ENCODE peak calls at places on chromosome 20, in five cellular contexts. One of them, this sample, is unnamed.

GRCh38 chr20:44407402-44408184 is 52.1 kb downstream of the HNF4A start:
- DNase-seq in sigmoid colon: no peak
- DNase-seq in stimulated activated CD8-positive, alpha-beta memory T cell treated with anti-CD3 and anti-CD28 coated beads, Interleukin-4, amount 100 ng/mL, for 1 hour: no peak
- DNase-seq in Daoy: peak; percentile 89
- DNase-seq in GM03348: peak; percentile 53
- DNase-seq in this sample: no peak

GRCh38 chr20:3804254-3804751 is 8.2 kb downstream of the CDC25B start:
- DNase-seq in GM03348: no peak
- DNase-seq in sigmoid colon: no peak
- DNase-seq in stimulated activated CD8-positive, alpha-beta memory T cell treated with anti-CD3 and anti-CD28 coated beads, Interleukin-4, amount 100 ng/mL, for 1 hour: no peak
- DNase-seq in Daoy: no peak
- DNase-seq in this sample: peak; percentile 70

GRCh38 chr20:11497543-11497942 is 420.1 kb upstream of the BTBD3 start:
- DNase-seq in Daoy: no peak
- DNase-seq in stimulated activated CD8-positive, alpha-beta memory T cell treated with anti-CD3 and anti-CD28 coated beads, Interleukin-4, amount 100 ng/mL, for 1 hour: no peak
- DNase-seq in GM03348: no peak
- DNase-seq in sigmoid colon: no peak
- DNase-seq in this sample: no peak

GRCh38 chr20:48338717-48339116 is 489.1 kb downstream of the PREX1 start:
- DNase-seq in sigmoid colon: no peak
- DNase-seq in Daoy: no peak
- DNase-seq in stimulated activated CD8-positive, alpha-beta memory T cell treated with anti-CD3 and anti-CD28 coated beads, Interleukin-4, amount 100 ng/mL, for 1 hour: no peak
- DNase-seq in GM03348: peak; percentile 25
- DNase-seq in this sample: no peak

GRCh38 chr20:12598894-12599293 is 409.9 kb upstream of the SPTLC3 start:
- DNase-seq in Daoy: peak; percentile 6
- DNase-seq in GM03348: no peak
- DNase-seq in stimulated activated CD8-positive, alpha-beta memory T cell treated with anti-CD3 and anti-CD28 coated beads, Interleukin-4, amount 100 ng/mL, for 1 hour: no peak
- DNase-seq in sigmoid colon: no peak
- DNase-seq in this sample: no peak

GRCh38 chr20:2114990-2115681 is 13.5 kb downstream of the STK35 start:
- DNase-seq in Daoy: no peak
- DNase-seq in stimulated activated CD8-positive, alpha-beta memory T cell treated with anti-CD3 and anti-CD28 coated beads, Interleukin-4, amount 100 ng/mL, for 1 hour: no peak
- DNase-seq in GM03348: no peak
- DNase-seq in sigmoid colon: peak; percentile 90
- DNase-seq in this sample: no peak

GRCh38 chr20:16025084-16025483 is 548.2 kb downstream of the KIF16B start:
- DNase-seq in sigmoid colon: no peak
- DNase-seq in Daoy: no peak
- DNase-seq in GM03348: no peak
- DNase-seq in stimulated activated CD8-positive, alpha-beta memory T cell treated with anti-CD3 and anti-CD28 coated beads, Interleukin-4, amount 100 ng/mL, for 1 hour: no peak
- DNase-seq in this sample: no peak

GRCh38 chr20:12171927-12172581 is 254.4 kb downstream of the BTBD3 start:
- DNase-seq in sigmoid colon: peak; percentile 67
- DNase-seq in GM03348: peak; percentile 61
- DNase-seq in Daoy: peak; percentile 9
- DNase-seq in stimulated activated CD8-positive, alpha-beta memory T cell treated with anti-CD3 and anti-CD28 coated beads, Interleukin-4, amount 100 ng/mL, for 1 hour: no peak
- DNase-seq in this sample: no peak

GRCh38 chr20:45701873-45702272 is at the start of gene WFDC13:
- DNase-seq in sigmoid colon: no peak
- DNase-seq in Daoy: no peak
- DNase-seq in GM03348: no peak
- DNase-seq in stimulated activated CD8-positive, alpha-beta memory T cell treated with anti-CD3 and anti-CD28 coated beads, Interleukin-4, amount 100 ng/mL, for 1 hour: no peak
- DNase-seq in this sample: no peak

GRCh38 chr20:1503564-1504227 is 12.5 kb upstream of the SIRPB2 start:
- DNase-seq in Daoy: peak; percentile 87
- DNase-seq in sigmoid colon: no peak
- DNase-seq in GM03348: peak; percentile 88
- DNase-seq in stimulated activated CD8-positive, alpha-beta memory T cell treated with anti-CD3 and anti-CD28 coated beads, Interleukin-4, amount 100 ng/mL, for 1 hour: peak; percentile 37
- DNase-seq in this sample: peak; percentile 77

GRCh38 chr20:34983089-34983820 is 27.6 kb downstream of the MYH7B start:
- DNase-seq in sigmoid colon: no peak
- DNase-seq in GM03348: no peak
- DNase-seq in Daoy: no peak
- DNase-seq in stimulated activated CD8-positive, alpha-beta memory T cell treated with anti-CD3 and anti-CD28 coated beads, Interleukin-4, amount 100 ng/mL, for 1 hour: no peak
- DNase-seq in this sample: no peak

GRCh38 chr20:2299301-2299700 is 3.5 kb downstream of the TGM3 start:
- DNase-seq in GM03348: no peak
- DNase-seq in Daoy: no peak
- DNase-seq in stimulated activated CD8-positive, alpha-beta memory T cell treated with anti-CD3 and anti-CD28 coated beads, Interleukin-4, amount 100 ng/mL, for 1 hour: no peak
- DNase-seq in sigmoid colon: no peak
- DNase-seq in this sample: peak; percentile 65

GRCh38 chr20:50561379-50562078 is 51.3 kb downstream of the PTPN1 start:
- DNase-seq in GM03348: peak; percentile 90
- DNase-seq in sigmoid colon: peak; percentile 85
- DNase-seq in stimulated activated CD8-positive, alpha-beta memory T cell treated with anti-CD3 and anti-CD28 coated beads, Interleukin-4, amount 100 ng/mL, for 1 hour: no peak
- DNase-seq in Daoy: peak; percentile 88
- DNase-seq in this sample: no peak

GRCh38 chr20:46053416-46053815 is 24.4 kb downstream of the SLC12A5 start:
- DNase-seq in stimulated activated CD8-positive, alpha-beta memory T cell treated with anti-CD3 and anti-CD28 coated beads, Interleukin-4, amount 100 ng/mL, for 1 hour: no peak
- DNase-seq in GM03348: no peak
- DNase-seq in sigmoid colon: peak; percentile 36
- DNase-seq in Daoy: no peak
- DNase-seq in this sample: no peak

GRCh38 chr20:11686900-11687543 is 230.7 kb upstream of the BTBD3 start:
- DNase-seq in Daoy: peak; percentile 19
- DNase-seq in stimulated activated CD8-positive, alpha-beta memory T cell treated with anti-CD3 and anti-CD28 coated beads, Interleukin-4, amount 100 ng/mL, for 1 hour: no peak
- DNase-seq in GM03348: peak; percentile 36
- DNase-seq in sigmoid colon: peak; percentile 59
- DNase-seq in this sample: no peak

GRCh38 chr20:8690074-8690473 is 378.8 kb upstream of the PLCB4 start:
- DNase-seq in Daoy: no peak
- DNase-seq in sigmoid colon: no peak
- DNase-seq in stimulated activated CD8-positive, alpha-beta memory T cell treated with anti-CD3 and anti-CD28 coated beads, Interleukin-4, amount 100 ng/mL, for 1 hour: no peak
- DNase-seq in GM03348: no peak
- DNase-seq in this sample: no peak

GRCh38 chr20:14992961-14993360 is 655.5 kb upstream of the FLRT3 start:
- DNase-seq in Daoy: no peak
- DNase-seq in stimulated activated CD8-positive, alpha-beta memory T cell treated with anti-CD3 and anti-CD28 coated beads, Interleukin-4, amount 100 ng/mL, for 1 hour: no peak
- DNase-seq in GM03348: peak; percentile 23
- DNase-seq in sigmoid colon: no peak
- DNase-seq in this sample: no peak